ENCODE peak calls at places on chromosome 14, in seven cellular contexts. K is activated naive CD8-positive, alpha-beta T cell treated with anti-CD3 and anti-CD28 coated beads, Interleukin-2, amount 50 U/mL, for 24 hours; L is iPS DF 19.7; O is upper lobe of right lung; X is stimulated activated CD8-positive, alpha-beta memory T cell treated with anti-CD3 and anti-CD28 coated beads, Interleukin-7, amount 100 ng/mL, for 24 hours; Y is GM19239; T is pancreas. P is an unnamed sample.

GRCh38 chr14:98906123-98906995 is 365.6 kb downstream of the BCL11B start:
- DNase-seq in L (no peak), X (no peak), T (no peak), Y (no peak), O (no peak), K (no peak), P (no peak)

GRCh38 chr14:91308337-91308736 is 63.8 kb upstream of the GPR68 start:
- DNase-seq in X (no peak), O (no peak), K (no peak), T (no peak), Y (no peak), L (no peak), P (no peak)

GRCh38 chr14:67319142-67319541 is 40.5 kb downstream of the ATP6V1D start:
- DNase-seq in O (no peak), X (no peak), L (no peak), T (no peak), Y (no peak), K (no peak), P (no peak)

GRCh38 chr14:78902010-78902623 is 731.9 kb downstream of the NRXN3 start:
- DNase-seq in O (no peak), L (no peak), X (no peak), T (peak), K (peak), Y (no peak), P (no peak)

GRCh38 chr14:65993996-65994395 is 492.2 kb upstream of the CCDC196 start:
- DNase-seq in L (no peak), K (no peak), O (no peak), Y (no peak), X (no peak), T (no peak), P (no peak)

GRCh38 chr14:106691601-106692291 is 1165.4 kb downstream of the TMEM121 start:
- DNase-seq in K (peak), Y (peak), X (peak), O (peak), L (no peak), T (peak), P (peak)

GRCh38 chr14:103511022-103511693 is 11.5 kb downstream of the CKB start:
- DNase-seq in T (peak), Y (no peak), X (no peak), K (no peak), O (peak), L (no peak), P (no peak)

GRCh38 chr14:54809767-54810166 is 92.9 kb downstream of the GCH1 start:
- DNase-seq in L (no peak), O (no peak), T (no peak), X (no peak), K (no peak), Y (no peak), P (no peak)

GRCh38 chr14:24329736-24330135 is 5.1 kb downstream of the ADCY4 start:
- DNase-seq in Y (no peak), L (no peak), K (peak), O (peak), X (no peak), T (no peak), P (no peak)

GRCh38 chr14:52801014-52801708 is 9.8 kb upstream of the GNPNAT1 start:
- DNase-seq in T (no peak), X (no peak), K (no peak), L (no peak), Y (no peak), O (no peak), P (no peak)

GRCh38 chr14:106844608-106845285 is 1318.4 kb downstream of the TMEM121 start:
- DNase-seq in L (no peak), X (peak), O (peak), T (peak), Y (no peak), K (peak), P (no peak)

GRCh38 chr14:68979722-68980552 is 835 bp upstream of the ACTN1 start:
- DNase-seq in O (peak), T (peak), K (no peak), Y (no peak), X (no peak), L (peak), P (no peak)

GRCh38 chr14:77645520-77646230 is 29.2 kb upstream of the SPTLC2 start:
- DNase-seq in T (no peak), K (no peak), L (no peak), O (no peak), Y (no peak), X (no peak), P (no peak)

GRCh38 chr14:73744175-73744867 is 30.1 kb upstream of the PNMA1 start:
- DNase-seq in T (no peak), O (no peak), Y (no peak), X (no peak), L (no peak), K (no peak), P (no peak)

GRCh38 chr14:91242635-91243034 is 1.9 kb downstream of the GPR68 start:
- DNase-seq in O (no peak), T (no peak), Y (no peak), X (no peak), L (no peak), K (no peak), P (no peak)